ENCODE peak calls at places on chromosomes 16 and 17, in five cellular contexts. V is CD8-positive, alpha-beta memory T cell; G is coronary artery; S is heart right ventricle; J is CD4-positive, CD25-positive, alpha-beta regulatory T cell. C is an unnamed sample.

GRCh38 chr17:76121932-76122383 is 18.4 kb upstream of the EXOC7 start:
- DNase-seq in V (no peak), G (no peak), S (peak), J (no peak), C (no peak)

GRCh38 chr16:86768999-86769398 is 190.7 kb downstream of the FOXL1 start:
- DNase-seq in V (no peak), G (no peak), S (no peak), J (no peak), C (no peak)

GRCh38 chr16:78648517-78648916 is 549.1 kb downstream of the WWOX start:
- DNase-seq in V (no peak), G (no peak), S (no peak), J (no peak), C (no peak)

GRCh38 chr17:10318540-10318939 is 54.3 kb downstream of the MYH13 start:
- DNase-seq in V (no peak), G (no peak), S (no peak), J (no peak), C (no peak)

GRCh38 chr17:9837551-9838471 is 12.1 kb downstream of the GLP2R start:
- DNase-seq in V (no peak), G (no peak), S (peak), J (no peak), C (no peak)

GRCh38 chr17:78774456-78774855 is 7.6 kb downstream of the CYTH1 start:
- DNase-seq in V (no peak), G (no peak), S (no peak), J (no peak), C (no peak)

GRCh38 chr17:73358668-73359067 is 46.9 kb upstream of the CDC42EP4 start:
- DNase-seq in V (no peak), G (no peak), S (peak), J (no peak), C (no peak)

GRCh38 chr17:50060951-50061712 is 5.2 kb downstream of the ITGA3 start:
- DNase-seq in V (no peak), G (peak), S (peak), J (no peak), C (peak)

GRCh38 chr17:77126519-77126918 is 14.2 kb upstream of the SEC14L1 start:
- DNase-seq in V (no peak), G (no peak), S (no peak), J (no peak), C (no peak)

GRCh38 chr17:77129568-77130301 is 11.0 kb upstream of the SEC14L1 start:
- DNase-seq in V (no peak), G (no peak), S (no peak), J (no peak), C (no peak)

GRCh38 chr17:77130521-77130920 is 10.2 kb upstream of the SEC14L1 start:
- DNase-seq in V (no peak), G (no peak), S (no peak), J (no peak), C (no peak)

GRCh38 chr17:77127735-77128361 is 12.9 kb upstream of the SEC14L1 start:
- DNase-seq in V (peak), G (no peak), S (peak), J (peak), C (no peak)

GRCh38 chr17:77128895-77129567 is 11.7 kb upstream of the SEC14L1 start:
- DNase-seq in V (no peak), G (no peak), S (no peak), J (no peak), C (no peak)
- H3K27ac ChIP-seq in V (no peak), G (peak), S (peak), J (no peak), C (peak)

DNA sequence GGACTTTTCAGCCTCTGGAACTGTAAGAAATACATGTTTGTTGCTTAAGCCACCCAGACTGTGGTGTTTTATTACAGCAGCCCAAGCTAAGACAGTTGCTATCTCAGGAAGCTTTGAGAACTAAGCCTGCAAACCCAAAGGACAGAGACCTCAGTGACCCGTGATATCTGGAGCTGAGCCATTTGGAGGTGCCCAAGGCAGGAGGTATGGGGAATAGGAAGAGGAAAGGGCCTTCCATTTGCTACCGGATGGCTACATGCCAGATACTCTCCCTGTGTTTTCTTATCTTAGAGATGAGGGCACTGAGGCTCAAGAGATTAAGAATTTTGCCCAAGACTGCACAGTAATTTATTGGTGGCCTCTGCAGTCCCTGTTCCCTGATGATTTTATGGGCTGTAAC is 622.1 kb upstream of the CDH5 start:
- DNase-seq in V (no peak), G (no peak), S (no peak), J (no peak), C (no peak)
- H3K27ac ChIP-seq in V (no peak), G (no peak), S (no peak), J (no peak), C (no peak)

GRCh38 chr17:7591596-7591995 is 1.7 kb upstream of the SOX15 start:
- DNase-seq in V (no peak), G (no peak), S (no peak), J (no peak), C (no peak)
- H3K27ac ChIP-seq in V (no peak), G (no peak), S (no peak), J (no peak), C (no peak)

DNA sequence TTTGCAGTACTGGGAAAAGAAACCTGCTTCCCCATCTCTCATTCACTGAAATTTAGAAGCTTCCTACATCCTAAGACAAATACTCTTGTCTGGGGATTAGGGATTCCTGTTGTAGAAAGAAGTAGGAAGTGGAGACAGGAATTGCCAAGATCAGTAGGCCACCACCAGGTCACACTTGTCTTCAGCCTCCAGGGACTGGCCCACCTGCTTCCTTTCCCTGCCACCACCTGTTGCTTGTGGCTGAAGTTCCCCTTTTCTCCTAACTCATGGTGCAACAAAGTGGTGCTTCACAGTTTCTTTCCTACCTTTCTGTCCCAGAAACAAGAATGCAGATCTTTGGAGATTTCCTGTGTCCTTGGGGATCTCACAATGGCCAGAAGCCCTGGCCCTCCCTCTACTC is 82.4 kb downstream of the WNT3 start:
- DNase-seq in V (no peak), G (no peak), S (no peak), J (no peak), C (no peak)
- H3K27ac ChIP-seq in V (no peak), G (no peak), S (no peak), J (no peak), C (no peak)

GRCh38 chr17:80069886-80070177 is 31.5 kb upstream of the GAA start:
- DNase-seq in V (no peak), G (no peak), S (no peak), J (no peak), C (no peak)

GRCh38 chr17:80068301-80069160 is 32.1 kb downstream of the CCDC40 start:
- DNase-seq in V (no peak), G (no peak), S (peak), J (no peak), C (no peak)

GRCh38 chr17:80067393-80067986 is 31.0 kb downstream of the CCDC40 start:
- DNase-seq in V (no peak), G (no peak), S (no peak), J (no peak), C (no peak)

GRCh38 chr17:80071116-80071980 is 30.0 kb upstream of the GAA start:
- DNase-seq in V (no peak), G (peak), S (peak), J (no peak), C (no peak)

DNA sequence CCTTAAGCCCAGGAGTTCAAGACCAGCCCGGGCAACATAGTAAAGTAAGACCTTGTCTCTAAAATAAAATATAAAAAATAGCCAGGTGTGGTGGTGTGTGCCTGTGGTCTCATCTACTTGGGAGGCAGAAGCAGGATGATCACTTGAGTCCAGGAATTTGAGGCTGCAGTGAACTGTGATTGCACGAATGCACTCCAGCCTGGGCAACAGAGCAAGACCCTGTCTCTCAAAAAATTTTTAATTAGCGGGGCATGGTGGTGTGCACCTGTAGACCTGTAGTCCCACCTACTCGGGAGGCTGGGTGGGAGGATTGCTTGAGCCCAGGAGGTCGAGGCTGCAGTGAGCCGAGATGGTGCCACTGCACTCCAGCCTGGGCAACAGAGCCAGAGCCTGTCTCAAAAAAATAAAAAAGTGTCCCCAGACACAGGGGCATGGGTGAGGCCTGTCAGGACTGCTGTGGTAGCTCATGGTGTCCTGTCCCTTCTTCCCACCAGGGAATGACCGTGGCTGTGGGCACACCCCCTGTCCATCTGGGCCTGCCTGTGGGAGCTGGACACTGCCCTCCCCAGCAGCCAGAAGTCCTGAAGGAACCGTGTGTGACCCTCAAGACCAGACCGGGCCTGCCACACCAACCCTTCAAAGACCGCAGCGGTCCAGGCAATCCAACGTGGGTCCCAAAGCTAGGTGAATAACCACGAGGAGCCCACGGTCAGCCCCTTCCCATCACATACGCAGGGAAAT is 30.8 kb upstream of the GAA start:
- DNase-seq in V (no peak), G (no peak), S (no peak), J (no peak), C (no peak)
- H3K27ac ChIP-seq in V (no peak), G (peak), S (peak), J (no peak), C (peak)

GRCh38 chr16:23521037-23521743 is 10.9 kb upstream of the GGA2 start:
- DNase-seq in V (no peak), G (no peak), S (no peak), J (no peak), C (no peak)
- H3K27ac ChIP-seq in V (no peak), G (no peak), S (no peak), J (no peak), C (no peak)

GRCh38 chr17:43411820-43412529 is 13.2 kb downstream of the ARL4D start:
- DNase-seq in V (no peak), G (no peak), S (no peak), J (no peak), C (no peak)

GRCh38 chr17:43418441-43419374 is 19.9 kb downstream of the ARL4D start:
- DNase-seq in V (no peak), G (peak), S (peak), J (no peak), C (peak)

GRCh38 chr17:43411369-43411677 is 12.5 kb downstream of the ARL4D start:
- DNase-seq in V (no peak), G (no peak), S (no peak), J (no peak), C (no peak)

DNA sequence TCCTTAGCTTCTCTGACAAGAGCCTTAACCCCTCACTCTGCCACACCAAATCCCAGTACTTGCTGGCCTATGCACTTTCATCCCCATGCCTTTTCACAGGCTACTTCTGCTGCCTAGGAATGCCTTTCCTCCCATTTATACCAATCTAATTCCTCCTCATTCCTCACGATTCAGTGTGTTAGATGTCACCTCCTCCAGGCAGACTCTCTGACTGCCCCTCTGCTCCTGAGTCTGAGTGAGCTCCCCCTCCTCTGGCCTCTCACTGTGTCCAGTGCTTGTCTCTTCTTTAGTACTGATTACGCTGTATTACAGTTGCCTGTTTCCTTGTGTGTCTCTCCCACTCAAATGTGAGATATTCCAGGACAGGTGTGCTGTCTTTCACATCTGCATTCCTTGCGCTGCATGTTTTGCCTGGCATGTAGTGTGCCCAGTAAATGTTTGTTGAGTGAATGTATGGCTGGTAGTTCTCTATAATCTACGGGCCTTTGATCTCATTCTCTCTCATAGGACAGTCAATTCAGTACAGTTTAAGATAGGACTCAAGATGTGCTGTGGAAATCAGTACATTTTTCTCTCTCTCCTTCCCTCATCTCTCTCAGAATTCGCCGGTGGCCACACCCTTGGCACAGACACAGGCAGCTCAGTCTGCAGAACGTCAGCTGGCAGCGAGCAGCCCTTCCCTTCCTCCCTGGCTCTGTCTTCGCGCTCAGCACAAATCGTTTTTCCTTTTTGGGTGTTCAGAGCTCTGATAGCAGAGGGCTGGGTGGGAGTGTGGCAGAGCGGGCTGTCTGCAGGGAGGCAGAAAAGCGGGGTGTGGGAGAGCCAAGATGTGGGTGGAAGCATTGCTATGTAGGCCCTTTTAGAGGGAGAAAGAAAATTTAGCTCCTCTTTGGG is 18.5 kb downstream of the ARL4D start:
- DNase-seq in V (no peak), G (peak), S (peak), J (no peak), C (peak)
- H3K27ac ChIP-seq in V (no peak), G (peak), S (peak), J (no peak), C (peak)

GRCh38 chr17:42361781-42362186 is 26.5 kb downstream of the STAT3 start:
- DNase-seq in V (peak), G (no peak), S (no peak), J (no peak), C (no peak)

GRCh38 chr17:42363231-42363630 is 25.0 kb downstream of the STAT3 start:
- DNase-seq in V (no peak), G (no peak), S (no peak), J (no peak), C (no peak)

GRCh38 chr17:42362245-42362961 is 25.8 kb downstream of the STAT3 start:
- DNase-seq in V (no peak), G (no peak), S (peak), J (no peak), C (no peak)

GRCh38 chr17:42363767-42364585 is 24.3 kb downstream of the STAT3 start:
- DNase-seq in V (no peak), G (no peak), S (no peak), J (no peak), C (no peak)

GRCh38 chr17:42365136-42365535 is 23.1 kb downstream of the STAT3 start:
- DNase-seq in V (no peak), G (no peak), S (no peak), J (no peak), C (no peak)
- H3K27ac ChIP-seq in V (no peak), G (peak), S (no peak), J (no peak), C (no peak)

DNA sequence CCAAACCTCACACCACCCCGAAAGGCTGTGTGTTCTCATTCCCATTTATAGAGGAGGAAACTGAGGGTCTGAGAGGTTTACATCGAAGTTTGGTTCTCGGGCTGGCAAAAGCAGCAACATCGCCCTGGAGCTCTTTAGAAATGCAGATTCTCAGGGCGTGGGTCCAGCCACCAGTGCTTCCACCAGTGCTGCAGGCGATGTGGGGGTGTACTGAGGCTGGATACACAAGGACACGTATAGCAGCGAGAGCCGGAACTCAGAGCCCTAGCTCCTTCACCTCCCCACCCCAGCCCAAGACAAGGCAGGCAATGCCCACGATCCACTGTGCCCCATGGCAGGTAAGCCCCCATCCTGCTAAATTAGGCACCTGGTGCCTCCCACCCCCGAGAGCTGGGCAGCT is 5.9 kb downstream of the GPRC5B start:
- DNase-seq in V (no peak), G (no peak), S (no peak), J (no peak), C (no peak)
- H3K27ac ChIP-seq in V (no peak), G (no peak), S (peak), J (no peak), C (peak)

C was measured in caudate nucleus.